ENCODE peak calls at places on chromosome 1, in eight cellular contexts. One of them, this sample, is unnamed.

GRCh38 chr1:232432313-232432712 is 197.6 kb downstream of the SIPA1L2 start:
- DNase-seq in WTC11: no peak
- DNase-seq in NCI-H510A treated with DMSO at 0.1 percent for 48 hours: no peak
- DNase-seq in small intestine: no peak
- DNase-seq in T-helper 9 cell: no peak
- DNase-seq in CD8-positive, alpha-beta T cell: no peak
- DNase-seq in T-cell: no peak
- DNase-seq in activated T-cell treated with anti-CD3 and anti-CD28 coated beads for 1 hour: no peak
- DNase-seq in this sample: no peak

GRCh38 chr1:179777731-179778130 is 34.6 kb downstream of the FAM163A start:
- DNase-seq in WTC11: no peak
- DNase-seq in NCI-H510A treated with DMSO at 0.1 percent for 48 hours: no peak
- DNase-seq in small intestine: no peak
- DNase-seq in T-helper 9 cell: no peak
- DNase-seq in CD8-positive, alpha-beta T cell: no peak
- DNase-seq in T-cell: no peak
- DNase-seq in activated T-cell treated with anti-CD3 and anti-CD28 coated beads for 1 hour: no peak
- DNase-seq in this sample: no peak

GRCh38 chr1:183983371-183984105 is 54.0 kb downstream of the COLGALT2 start:
- DNase-seq in WTC11: no peak
- DNase-seq in NCI-H510A treated with DMSO at 0.1 percent for 48 hours: no peak
- DNase-seq in small intestine: no peak
- DNase-seq in T-helper 9 cell: no peak
- DNase-seq in CD8-positive, alpha-beta T cell: no peak
- DNase-seq in T-cell: no peak
- DNase-seq in activated T-cell treated with anti-CD3 and anti-CD28 coated beads for 1 hour: no peak
- DNase-seq in this sample: no peak

GRCh38 chr1:117137281-117137680 is 15.7 kb upstream of the TRIM45 start:
- DNase-seq in WTC11: no peak
- DNase-seq in NCI-H510A treated with DMSO at 0.1 percent for 48 hours: no peak
- DNase-seq in small intestine: no peak
- DNase-seq in T-helper 9 cell: no peak
- DNase-seq in CD8-positive, alpha-beta T cell: no peak
- DNase-seq in T-cell: no peak
- DNase-seq in activated T-cell treated with anti-CD3 and anti-CD28 coated beads for 1 hour: no peak
- DNase-seq in this sample: no peak

GRCh38 chr1:55848906-55849305 is 633.7 kb upstream of the USP24 start:
- DNase-seq in WTC11: peak; percentile 48
- DNase-seq in NCI-H510A treated with DMSO at 0.1 percent for 48 hours: no peak
- DNase-seq in small intestine: no peak
- DNase-seq in T-helper 9 cell: no peak
- DNase-seq in CD8-positive, alpha-beta T cell: no peak
- DNase-seq in T-cell: no peak
- DNase-seq in activated T-cell treated with anti-CD3 and anti-CD28 coated beads for 1 hour: no peak
- DNase-seq in this sample: peak; percentile 43

GRCh38 chr1:25081496-25081895 is 150.8 kb downstream of the SYF2 start:
- DNase-seq in WTC11: no peak
- DNase-seq in NCI-H510A treated with DMSO at 0.1 percent for 48 hours: no peak
- DNase-seq in small intestine: no peak
- DNase-seq in T-helper 9 cell: no peak
- DNase-seq in CD8-positive, alpha-beta T cell: no peak
- DNase-seq in T-cell: no peak
- DNase-seq in activated T-cell treated with anti-CD3 and anti-CD28 coated beads for 1 hour: no peak
- DNase-seq in this sample: no peak

GRCh38 chr1:170807432-170807831 is 127.9 kb upstream of the MROH9 start:
- DNase-seq in WTC11: no peak
- DNase-seq in NCI-H510A treated with DMSO at 0.1 percent for 48 hours: no peak
- DNase-seq in small intestine: no peak
- DNase-seq in T-helper 9 cell: no peak
- DNase-seq in CD8-positive, alpha-beta T cell: no peak
- DNase-seq in T-cell: no peak
- DNase-seq in activated T-cell treated with anti-CD3 and anti-CD28 coated beads for 1 hour: no peak
- DNase-seq in this sample: peak; percentile 19

GRCh38 chr1:78840447-78841251 is 165.9 kb downstream of the ADGRL4 start:
- DNase-seq in WTC11: peak; percentile 10
- DNase-seq in NCI-H510A treated with DMSO at 0.1 percent for 48 hours: peak; percentile 60
- DNase-seq in small intestine: no peak
- DNase-seq in T-helper 9 cell: no peak
- DNase-seq in CD8-positive, alpha-beta T cell: no peak
- DNase-seq in T-cell: no peak
- DNase-seq in activated T-cell treated with anti-CD3 and anti-CD28 coated beads for 1 hour: no peak
- DNase-seq in this sample: peak; percentile 28

GRCh38 chr1:215749423-215749822 is 182.3 kb downstream of the KCTD3 start:
- DNase-seq in WTC11: no peak
- DNase-seq in NCI-H510A treated with DMSO at 0.1 percent for 48 hours: no peak
- DNase-seq in small intestine: no peak
- DNase-seq in T-helper 9 cell: no peak
- DNase-seq in CD8-positive, alpha-beta T cell: no peak
- DNase-seq in T-cell: no peak
- DNase-seq in activated T-cell treated with anti-CD3 and anti-CD28 coated beads for 1 hour: no peak
- DNase-seq in this sample: no peak

GRCh38 chr1:36735939-36736730 is 253.4 kb upstream of the CSF3R start:
- DNase-seq in WTC11: no peak
- DNase-seq in NCI-H510A treated with DMSO at 0.1 percent for 48 hours: no peak
- DNase-seq in small intestine: no peak
- DNase-seq in T-helper 9 cell: no peak
- DNase-seq in CD8-positive, alpha-beta T cell: no peak
- DNase-seq in T-cell: no peak
- DNase-seq in activated T-cell treated with anti-CD3 and anti-CD28 coated beads for 1 hour: no peak
- DNase-seq in this sample: no peak

This sample was measured in DMS53.